ENCODE peak calls at places on chromosomes 2 and 18, in ten cellular contexts. X, R, T, B, A, V, D, M, C and I are unnamed samples.

GRCh38 chr2:1972428-1972827 is 228.1 kb upstream of the PXDN start:
- DNase-seq in X (no peak), R (no peak), T (peak; percentile 69), B (no peak), A (no peak), V (no peak), D (peak; percentile 77), M (no peak), C (peak; percentile 63), I (peak; percentile 46)

GRCh38 chr18:46418657-46419260 is 238.3 kb downstream of the LOXHD1 start:
- DNase-seq in X (no peak), R (no peak), T (no peak), B (no peak), A (no peak), V (peak; percentile 63), D (no peak), M (no peak), C (no peak), I (no peak)

GRCh38 chr2:121257476-121257831 is 27.5 kb downstream of the TFCP2L1 start:
- DNase-seq in X (no peak), R (no peak), T (no peak), B (no peak), A (peak; percentile 19), V (no peak), D (no peak), M (no peak), C (no peak), I (no peak)

GRCh38 chr18:76494181-76494540 is 881 bp downstream of the ZNF516 start:
- DNase-seq in X (no peak), R (no peak), T (no peak), B (no peak), A (no peak), V (peak; percentile 37), D (no peak), M (no peak), C (peak; percentile 45), I (peak; percentile 60)

GRCh38 chr2:203685081-203685621 is 21.3 kb upstream of the CD28 start:
- DNase-seq in X (no peak), R (no peak), T (no peak), B (no peak), A (peak; percentile 30), V (peak; percentile 16), D (peak; percentile 96), M (no peak), C (peak; percentile 88), I (no peak)

GRCh38 chr2:216126943-216127342 is 17.8 kb downstream of the XRCC5 start:
- DNase-seq in X (no peak), R (no peak), T (no peak), B (no peak), A (no peak), V (no peak), D (no peak), M (no peak), C (no peak), I (no peak)

GRCh38 chr2:239548491-239548890 is 147.7 kb upstream of the HDAC4 start:
- DNase-seq in X (no peak), R (no peak), T (no peak), B (no peak), A (no peak), V (no peak), D (no peak), M (no peak), C (peak; percentile 27), I (no peak)

GRCh38 chr2:128318776-128319456 is at the start of gene HS6ST1:
- DNase-seq in X (peak; percentile 94), R (peak; percentile 91), T (peak; percentile 82), B (peak; percentile 94), A (peak; percentile 94), V (peak; percentile 91), D (peak; percentile 52), M (peak; percentile 15), C (peak; percentile 88), I (peak; percentile 92)

GRCh38 chr2:187165936-187166335 is 282.1 kb downstream of the CALCRL start:
- DNase-seq in X (no peak), R (no peak), T (no peak), B (no peak), A (no peak), V (no peak), D (no peak), M (no peak), C (no peak), I (no peak)

GRCh38 chr18:336753-337152 is 68.9 kb upstream of the THOC1 start:
- DNase-seq in X (no peak), R (no peak), T (no peak), B (no peak), A (no peak), V (no peak), D (no peak), M (no peak), C (no peak), I (no peak)

GRCh38 chr18:51028201-51028805 is 1.7 kb upstream of the SMAD4 start:
- DNase-seq in X (no peak), R (peak; percentile 20), T (no peak), B (peak; percentile 34), A (peak; percentile 16), V (no peak), D (no peak), M (peak; percentile 19), C (peak; percentile 54), I (no peak)

GRCh38 chr2:32937602-32938450 is 8.9 kb upstream of the LTBP1 start:
- DNase-seq in X (no peak), R (no peak), T (no peak), B (no peak), A (peak; percentile 42), V (no peak), D (peak; percentile 3), M (no peak), C (peak; percentile 81), I (no peak)

GRCh38 chr2:167451496-167452289 is 563.4 kb downstream of the XIRP2 start:
- DNase-seq in X (no peak), R (no peak), T (no peak), B (no peak), A (no peak), V (no peak), D (no peak), M (no peak), C (no peak), I (no peak)

GRCh38 chr2:142008135-142008744 is 122.6 kb downstream of the LRP1B start:
- DNase-seq in X (no peak), R (no peak), T (no peak), B (no peak), A (no peak), V (no peak), D (no peak), M (no peak), C (no peak), I (no peak)

GRCh38 chr2:189249171-189249570 is 69.6 kb upstream of the COL5A2 start:
- DNase-seq in X (no peak), R (no peak), T (no peak), B (no peak), A (no peak), V (no peak), D (no peak), M (no peak), C (no peak), I (no peak)

DNA sequence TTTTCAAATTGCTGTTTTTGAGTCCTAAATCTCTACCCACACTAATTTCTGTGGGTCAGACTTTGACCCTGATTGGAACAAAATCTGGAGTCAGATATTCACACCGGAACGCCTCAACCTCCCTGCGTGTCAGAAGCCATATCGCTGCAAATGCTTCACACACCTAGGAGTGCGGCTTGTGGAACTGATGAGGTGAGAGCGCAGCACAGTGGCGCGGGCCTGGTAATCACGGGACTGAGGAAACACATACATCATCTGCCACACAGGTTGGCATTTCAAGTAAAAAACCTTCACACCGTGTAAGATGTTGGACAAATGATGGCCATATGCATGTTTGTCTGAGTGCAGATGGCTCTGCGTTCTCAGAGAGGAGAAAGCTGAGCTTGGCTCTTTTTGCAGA is 101.2 kb downstream of the MTX2 start:
- DNase-seq in X (no peak), R (no peak), T (no peak), B (no peak), A (no peak), V (no peak), D (no peak), M (no peak), C (no peak), I (no peak)
- TF ChIP-seq CTCF in X (no peak), R (no peak), T (no peak), B (no peak), A (no peak), V (no peak), D (no peak), M (no peak), C (no peak), I (no peak)

DNA sequence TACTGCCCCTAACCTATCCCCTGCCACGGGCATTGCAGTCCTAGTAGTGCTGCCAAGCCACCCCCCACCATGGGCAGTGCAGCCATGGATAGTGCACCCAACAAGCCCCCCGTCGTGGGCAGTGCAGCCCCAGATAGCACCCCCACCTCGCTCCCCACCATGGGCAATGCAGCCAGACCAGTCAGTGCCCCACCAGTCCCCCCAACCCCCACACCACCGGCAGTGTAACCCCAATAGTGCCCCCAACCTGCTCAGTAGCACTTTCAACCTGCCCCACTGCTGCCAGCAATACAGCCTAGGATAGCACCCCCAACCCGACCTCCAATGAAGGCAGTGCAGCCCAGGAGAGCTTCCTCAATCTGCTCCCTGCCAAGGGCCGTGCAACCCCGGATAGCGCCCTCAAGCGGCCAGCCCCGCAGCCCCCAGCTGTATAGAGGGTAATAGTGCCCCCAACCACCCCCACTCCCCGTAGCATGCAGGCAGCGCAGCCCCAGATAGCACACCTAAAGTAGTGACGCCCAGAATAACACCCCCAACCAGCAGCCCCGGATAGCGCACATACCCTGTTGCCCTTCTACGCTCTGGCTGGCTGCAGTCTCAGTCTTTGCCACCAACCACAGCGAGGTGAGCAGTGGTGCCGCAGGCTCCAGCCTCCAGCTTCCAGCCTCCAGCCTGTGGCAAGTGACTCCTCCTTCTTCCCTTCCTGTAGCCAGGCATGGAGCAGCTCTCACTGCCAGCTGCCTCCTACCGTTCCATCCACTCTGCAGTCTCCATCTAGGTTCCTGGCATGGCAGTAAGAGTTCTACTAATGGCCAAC is 45.4 kb upstream of the ANKRD62 start:
- DNase-seq in X (no peak), R (no peak), T (no peak), B (no peak), A (no peak), V (no peak), D (no peak), M (no peak), C (no peak), I (no peak)
- TF ChIP-seq CTCF in X (no peak), R (no peak), T (no peak), B (no peak), A (no peak), V (no peak), D (no peak), M (no peak), C (no peak), I (no peak)

GRCh38 chr2:191302459-191303155 is 57.4 kb downstream of the MYO1B start:
- DNase-seq in X (no peak), R (no peak), T (no peak), B (peak; percentile 18), A (peak; percentile 46), V (no peak), D (peak; percentile 35), M (peak; percentile 12), C (peak; percentile 62), I (no peak)
- TF ChIP-seq CTCF in X (no peak), R (peak; percentile 26), T (no peak), B (no peak), A (peak; percentile 36), V (peak; percentile 13), D (peak; percentile 67), M (peak; percentile 47), C (peak; percentile 36), I (peak; percentile 13)

GRCh38 chr2:5766621-5767020 is 74.4 kb downstream of the SOX11 start:
- DNase-seq in X (no peak), R (no peak), T (no peak), B (no peak), A (no peak), V (no peak), D (peak; percentile 35), M (no peak), C (no peak), I (no peak)

GRCh38 chr2:5766051-5766450 is 73.9 kb downstream of the SOX11 start:
- DNase-seq in X (no peak), R (no peak), T (no peak), B (no peak), A (no peak), V (no peak), D (peak; percentile 53), M (no peak), C (no peak), I (no peak)
- TF ChIP-seq CTCF in X (no peak), R (no peak), T (no peak), B (no peak), A (no peak), V (no peak), D (no peak), M (no peak), C (no peak), I (no peak)